ENCODE peak calls at places on chromosomes 6 and 20, in ten cellular contexts. Y is GM23248; W is testis; K is right cardiac atrium; X is left lung; U is astrocyte of the spinal cord; R is Peyer's patch; O is PC-3; S is CD8-positive, alpha-beta memory T cell; G is GM06990. I is an unnamed sample.

GRCh38 chr6:32933661-32934085 is 7.2 kb downstream of the HLA-DMB start:
- DNase-seq in Y (peak; percentile 84), W (peak; percentile 87), K (peak; percentile 92), X (peak; percentile 78), U (peak; percentile 78), R (peak; percentile 92), O (peak; percentile 80), S (peak; percentile 84), G (peak; percentile 41), I (peak; percentile 74)

GRCh38 chr6:140747114-140747513 is 1372.7 kb upstream of the CITED2 start:
- DNase-seq in Y (no peak), W (no peak), K (peak; percentile 1), X (no peak), U (no peak), R (no peak), O (no peak), S (no peak), G (no peak), I (no peak)

GRCh38 chr20:43658068-43658722 is 8.7 kb upstream of the MYBL2 start:
- DNase-seq in Y (peak; percentile 63), W (no peak), K (no peak), X (no peak), U (peak; percentile 21), R (no peak), O (peak; percentile 53), S (no peak), G (no peak), I (peak; percentile 12)

GRCh38 chr20:46929902-46930301 is 35.3 kb downstream of the EYA2 start:
- DNase-seq in Y (no peak), W (no peak), K (no peak), X (no peak), U (no peak), R (no peak), O (no peak), S (no peak), G (no peak), I (no peak)

GRCh38 chr6:70717038-70717801 is 49.5 kb downstream of the SMAP1 start:
- DNase-seq in Y (no peak), W (no peak), K (no peak), X (no peak), U (no peak), R (no peak), O (no peak), S (no peak), G (peak; percentile 21), I (no peak)

GRCh38 chr20:4299773-4300172 is 284.4 kb upstream of the RNF24 start:
- DNase-seq in Y (peak; percentile 79), W (no peak), K (no peak), X (no peak), U (no peak), R (no peak), O (no peak), S (no peak), G (no peak), I (peak; percentile 79)

GRCh38 chr20:9015984-9016324 is 52.9 kb upstream of the PLCB4 start:
- DNase-seq in Y (peak; percentile 56), W (no peak), K (no peak), X (no peak), U (no peak), R (no peak), O (peak; percentile 63), S (no peak), G (no peak), I (peak; percentile 93)

GRCh38 chr6:35280903-35281302 is 16.7 kb upstream of the DEF6 start:
- DNase-seq in Y (no peak), W (no peak), K (peak; percentile 52), X (no peak), U (no peak), R (no peak), O (no peak), S (no peak), G (no peak), I (no peak)

GRCh38 chr6:107115695-107116327 is 496 bp upstream of the BEND3 start:
- DNase-seq in Y (peak; percentile 67), W (peak; percentile 41), K (peak; percentile 67), X (peak; percentile 44), U (peak; percentile 29), R (peak; percentile 35), O (peak; percentile 41), S (peak; percentile 50), G (peak; percentile 62), I (peak; percentile 22)

GRCh38 chr6:79543411-79543810 is 6.2 kb upstream of the LCA5 start:
- DNase-seq in Y (no peak), W (no peak), K (no peak), X (no peak), U (no peak), R (no peak), O (no peak), S (no peak), G (no peak), I (no peak)

GRCh38 chr20:44069203-44069931 is 117.6 kb downstream of the JPH2 start:
- DNase-seq in Y (no peak), W (no peak), K (peak; percentile 52), X (no peak), U (no peak), R (peak; percentile 69), O (no peak), S (peak; percentile 84), G (peak; percentile 55), I (no peak)

GRCh38 chr6:168280020-168280898 is 39.3 kb downstream of the DACT2 start:
- DNase-seq in Y (no peak), W (no peak), K (no peak), X (no peak), U (no peak), R (no peak), O (no peak), S (no peak), G (no peak), I (no peak)

GRCh38 chr6:34462561-34462971 is 3.3 kb upstream of the PACSIN1 start:
- DNase-seq in Y (peak; percentile 34), W (no peak), K (peak; percentile 73), X (no peak), U (no peak), R (no peak), O (peak; percentile 75), S (no peak), G (no peak), I (peak; percentile 13)

GRCh38 chr6:111841822-111842221 is 31.4 kb downstream of the FYN start:
- DNase-seq in Y (no peak), W (no peak), K (no peak), X (peak; percentile 45), U (peak; percentile 91), R (peak; percentile 67), O (no peak), S (peak; percentile 71), G (peak; percentile 28), I (peak; percentile 47)

GRCh38 chr6:154247119-154247814 is 109.3 kb downstream of the IPCEF1 start:
- DNase-seq in Y (no peak), W (no peak), K (no peak), X (no peak), U (no peak), R (peak; percentile 56), O (no peak), S (peak; percentile 58), G (no peak), I (no peak)

GRCh38 chr6:48067148-48067709 is 43.8 kb downstream of the PTCHD4 start:
- DNase-seq in Y (no peak), W (no peak), K (no peak), X (no peak), U (no peak), R (no peak), O (no peak), S (no peak), G (no peak), I (peak; percentile 23)

DNA sequence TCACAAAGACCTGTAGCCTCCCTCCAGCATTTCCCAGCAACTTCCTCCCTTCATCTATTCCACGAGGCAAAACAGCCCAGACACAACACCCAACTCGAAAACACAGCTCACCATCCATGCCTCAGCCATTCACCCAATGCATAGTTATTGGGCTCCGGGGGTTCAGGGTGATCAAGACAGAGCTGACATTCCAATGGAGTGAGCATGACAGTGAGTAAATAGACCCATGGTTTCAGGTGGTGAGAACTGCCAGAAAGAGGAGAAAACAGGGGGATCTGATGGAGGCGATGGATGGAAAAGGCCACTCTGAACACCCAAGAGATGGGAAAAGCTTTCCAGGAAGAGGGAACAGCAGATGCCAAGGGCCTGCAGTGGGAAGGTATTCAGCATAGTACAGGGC is 5.9 kb downstream of the CASS4 start:
- DNase-seq in Y (peak; percentile 63), W (no peak), K (no peak), X (no peak), U (no peak), R (no peak), O (peak; percentile 33), S (no peak), G (no peak), I (peak; percentile 29)
- H3K4me3 ChIP-seq in Y (no peak overlapping the region), W (no peak overlapping the region), K (no peak overlapping the region), X (no peak overlapping the region), U (no peak overlapping the region), R (no peak overlapping the region), O (no peak overlapping the region), S (peak overlapping the region; percentile 18), G (no peak overlapping the region), I (no peak overlapping the region)

GRCh38 chr6:37516920-37517405 is 17.3 kb upstream of the CCDC167 start:
- DNase-seq in Y (no peak), W (no peak), K (no peak), X (no peak), U (no peak), R (no peak), O (no peak), S (no peak), G (no peak), I (no peak)
- H3K4me3 ChIP-seq in Y (no peak overlapping the region), W (no peak overlapping the region), K (no peak overlapping the region), X (no peak overlapping the region), U (no peak overlapping the region), R (peak overlapping the region; percentile 19), O (no peak overlapping the region), S (peak overlapping the region; percentile 79), G (peak overlapping the region; percentile 44), I (no peak overlapping the region)

GRCh38 chr6:36956111-36956820 is 1.7 kb downstream of the PI16 start:
- DNase-seq in Y (peak; percentile 57), W (no peak), K (peak; percentile 60), X (no peak), U (no peak), R (no peak), O (peak; percentile 81), S (no peak), G (no peak), I (no peak)
- H3K4me3 ChIP-seq in Y (no peak overlapping the region), W (no peak overlapping the region), K (no peak overlapping the region), X (no peak overlapping the region), U (no peak overlapping the region), R (no peak overlapping the region), O (no peak overlapping the region), S (no peak overlapping the region), G (no peak overlapping the region), I (no peak overlapping the region)

GRCh38 chr6:6684365-6684833 is 95.9 kb downstream of the LY86 start:
- DNase-seq in Y (no peak), W (no peak), K (no peak), X (no peak), U (no peak), R (no peak), O (no peak), S (no peak), G (peak; percentile 76), I (no peak)
- H3K4me3 ChIP-seq in Y (no peak overlapping the region), W (no peak overlapping the region), K (no peak overlapping the region), X (no peak overlapping the region), U (no peak overlapping the region), R (no peak overlapping the region), O (no peak overlapping the region), S (no peak overlapping the region), G (peak overlapping the region; percentile 9), I (no peak overlapping the region)

GRCh38 chr20:58649288-58650180 is 1.5 kb upstream of the STX16 start:
- DNase-seq in Y (no peak), W (no peak), K (peak; percentile 76), X (no peak), U (no peak), R (peak; percentile 28), O (no peak), S (peak; percentile 61), G (peak; percentile 41), I (no peak)
- H3K4me3 ChIP-seq in Y (peak overlapping the region; percentile 97), W (peak overlapping the region; percentile 98), K (peak overlapping the region; percentile 87), X (peak overlapping the region; percentile 97), U (no peak overlapping the region), R (peak overlapping the region; percentile 88), O (no peak overlapping the region), S (peak overlapping the region; percentile 95), G (peak overlapping the region; percentile 96), I (peak overlapping the region; percentile 41)